ENCODE peak calls at places on chromosomes 7 and 10, in ten cellular contexts. M, H, V, K, F, A, Z, W, Q and Y are unnamed samples.

GRCh38 chr7:159105845-159106614 is 38.6 kb downstream of the VIPR2 start:
- DNase-seq in M (no peak), H (no peak), V (no peak), K (peak; percentile 7), F (no peak), A (no peak), Z (no peak), W (no peak), Q (no peak), Y (no peak)

GRCh38 chr7:130095812-130096211 is 25.5 kb downstream of the KLHDC10 start:
- DNase-seq in M (no peak), H (no peak), V (peak; percentile 44), K (no peak), F (no peak), A (no peak), Z (peak; percentile 17), W (no peak), Q (no peak), Y (no peak)

GRCh38 chr10:70777063-70777875 is 7.9 kb downstream of the TBATA start:
- DNase-seq in M (no peak), H (no peak), V (no peak), K (no peak), F (no peak), A (no peak), Z (no peak), W (no peak), Q (no peak), Y (no peak)

GRCh38 chr7:149369497-149369896 is 91.4 kb downstream of the ZNF777 start:
- DNase-seq in M (no peak), H (no peak), V (no peak), K (peak; percentile 87), F (no peak), A (peak; percentile 12), Z (no peak), W (no peak), Q (no peak), Y (no peak)

GRCh38 chr7:95690367-95690947 is 81.9 kb upstream of the DYNC1I1 start:
- DNase-seq in M (peak; percentile 32), H (peak; percentile 54), V (peak; percentile 38), K (peak; percentile 51), F (no peak), A (peak; percentile 52), Z (no peak), W (peak; percentile 18), Q (no peak), Y (peak; percentile 66)

GRCh38 chr10:118594392-118595063 is 920 bp downstream of the PRLHR start:
- DNase-seq in M (peak; percentile 22), H (no peak), V (peak; percentile 33), K (no peak), F (no peak), A (no peak), Z (no peak), W (peak; percentile 22), Q (peak; percentile 63), Y (peak; percentile 57)

GRCh38 chr10:49260636-49261296 is 38.2 kb upstream of the C10orf71 start:
- DNase-seq in M (no peak), H (no peak), V (no peak), K (no peak), F (no peak), A (no peak), Z (no peak), W (no peak), Q (no peak), Y (no peak)

GRCh38 chr10:128625926-128626325 is 499.7 kb upstream of the MKI67 start:
- DNase-seq in M (no peak), H (no peak), V (peak; percentile 3), K (no peak), F (no peak), A (no peak), Z (no peak), W (no peak), Q (no peak), Y (peak; percentile 1)

DNA sequence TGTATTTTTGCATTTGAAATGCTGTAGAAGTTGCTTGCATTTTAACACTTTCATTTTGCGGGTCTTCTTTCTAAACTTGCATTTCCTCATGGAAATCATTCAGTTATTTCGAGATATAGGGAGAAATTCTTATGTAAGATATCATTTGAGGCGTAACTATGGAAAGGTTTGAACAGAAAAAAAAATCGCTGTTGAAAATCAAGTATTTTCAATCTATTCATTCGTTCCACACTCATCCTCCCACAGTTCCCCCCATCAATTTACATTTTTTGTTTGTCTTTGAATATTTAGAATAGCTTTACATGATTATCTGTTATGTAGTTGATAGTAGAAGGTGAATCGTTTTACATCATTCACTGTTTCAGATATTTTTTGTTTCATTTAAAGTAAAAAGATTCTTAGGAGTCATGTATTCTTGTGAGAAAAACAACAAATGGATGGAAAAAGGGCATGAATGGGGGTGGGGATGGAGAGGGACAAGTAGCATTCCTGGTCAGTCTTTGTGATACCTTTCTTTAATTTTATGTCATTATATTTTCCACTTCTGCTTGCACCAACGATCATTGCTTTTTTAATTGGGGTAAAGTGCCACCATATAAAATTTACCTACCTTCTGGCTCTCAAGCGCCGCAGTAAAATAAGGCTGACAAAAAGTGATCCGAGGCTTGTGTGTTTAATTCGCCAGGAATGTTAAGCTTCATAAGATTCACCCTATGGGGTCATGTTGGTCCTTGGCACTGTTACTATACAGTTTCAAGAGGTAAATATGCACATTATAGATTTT is 3.2 kb upstream of the SKIDA1 start:
- DNase-seq in M (no peak), H (no peak), V (peak; percentile 76), K (no peak), F (no peak), A (no peak), Z (no peak), W (no peak), Q (no peak), Y (no peak)
- H3K4me3 ChIP-seq in M (no peak overlapping the region), H (no peak overlapping the region), V (peak overlapping the region; percentile 50), K (no peak overlapping the region), F (peak overlapping the region; percentile 71), A (peak overlapping the region; percentile 56), Z (no peak overlapping the region), W (peak overlapping the region; percentile 85), Q (peak overlapping the region; percentile 75), Y (peak overlapping the region; percentile 72)

DNA sequence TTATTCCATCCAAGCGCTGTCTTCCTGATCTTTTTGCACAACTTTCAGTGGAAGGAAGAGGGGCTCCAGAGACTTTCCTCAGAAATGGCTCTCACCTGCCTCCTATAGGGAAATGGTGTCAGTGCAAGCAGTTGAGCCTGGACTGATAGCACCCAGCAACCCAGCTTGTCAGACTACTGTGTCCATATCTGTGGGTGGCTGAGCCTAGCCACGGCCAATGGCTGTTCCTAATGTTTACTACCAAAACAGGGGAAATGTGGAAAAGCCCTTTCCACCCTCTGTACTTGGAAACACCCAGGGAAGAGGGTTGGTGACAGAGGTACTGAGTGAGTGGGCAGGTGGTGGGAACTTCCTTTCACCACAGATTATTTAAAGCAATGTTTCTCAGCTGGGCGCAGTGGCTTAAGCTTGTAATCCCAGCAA is 4.3 kb upstream of the YKT6 start:
- DNase-seq in M (peak; percentile 38), H (peak; percentile 63), V (peak; percentile 30), K (peak; percentile 66), F (no peak), A (peak; percentile 47), Z (peak; percentile 16), W (no peak), Q (no peak), Y (peak; percentile 69)
- TF ChIP-seq CTCF in M (peak; percentile 47), H (peak; percentile 75), V (peak; percentile 83), K (peak; percentile 81), F (peak; percentile 44), A (peak; percentile 74), Z (peak; percentile 88), W (peak; percentile 45), Q (peak; percentile 54), Y (peak; percentile 91)

GRCh38 chr7:1283337-1283736 is 50.7 kb downstream of the UNCX start:
- DNase-seq in M (no peak), H (no peak), V (no peak), K (no peak), F (no peak), A (no peak), Z (no peak), W (no peak), Q (no peak), Y (no peak)

GRCh38 chr7:1283941-1284742 is 51.5 kb downstream of the UNCX start:
- DNase-seq in M (no peak), H (no peak), V (no peak), K (no peak), F (no peak), A (no peak), Z (no peak), W (no peak), Q (no peak), Y (no peak)

GRCh38 chr7:1286946-1287628 is 54.4 kb downstream of the UNCX start:
- DNase-seq in M (no peak), H (no peak), V (no peak), K (no peak), F (no peak), A (no peak), Z (no peak), W (no peak), Q (no peak), Y (no peak)

GRCh38 chr7:1285556-1286301 is 53.1 kb downstream of the UNCX start:
- DNase-seq in M (no peak), H (no peak), V (no peak), K (no peak), F (no peak), A (no peak), Z (no peak), W (no peak), Q (no peak), Y (no peak)

DNA sequence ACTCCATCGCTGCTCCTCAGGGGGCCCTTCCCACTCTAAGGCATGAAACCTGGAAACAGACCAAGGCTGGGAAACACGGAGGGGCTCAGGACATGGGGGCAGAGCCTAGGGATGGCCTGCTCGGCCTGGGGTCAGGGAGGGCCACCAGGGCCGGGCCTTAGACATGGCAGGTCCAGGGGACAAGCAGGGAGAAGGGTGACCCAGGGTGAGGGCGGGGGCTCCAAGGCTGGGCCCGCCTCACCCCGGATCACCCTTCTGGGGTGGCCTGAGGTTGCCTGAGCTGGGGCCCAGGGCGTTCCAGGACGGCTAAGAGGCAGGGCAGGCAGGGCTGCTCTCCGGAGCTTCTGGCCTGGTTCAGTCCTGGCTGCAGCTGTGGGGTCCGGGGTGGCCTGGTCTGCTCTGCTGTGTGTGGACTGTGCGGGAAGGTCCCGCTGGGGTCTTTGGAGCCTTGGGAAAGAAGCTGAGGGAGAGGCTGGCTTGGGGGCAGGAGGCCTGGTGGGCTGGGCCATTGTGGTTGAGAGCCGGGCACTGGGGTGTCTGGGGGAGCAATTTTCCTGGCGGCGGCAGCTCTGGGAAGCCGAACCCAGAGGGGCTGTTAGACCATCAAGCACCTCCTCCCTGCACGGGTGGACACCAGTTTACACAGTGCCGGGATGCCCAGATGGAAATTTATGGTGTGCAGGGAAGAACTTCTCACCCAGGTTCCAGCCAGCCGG is 52.2 kb downstream of the UNCX start:
- DNase-seq in M (no peak), H (no peak), V (no peak), K (no peak), F (no peak), A (no peak), Z (no peak), W (no peak), Q (no peak), Y (no peak)
- H3K4me3 ChIP-seq in M (no peak overlapping the region), H (no peak overlapping the region), V (no peak overlapping the region), K (no peak overlapping the region), F (no peak overlapping the region), A (no peak overlapping the region), Z (no peak overlapping the region), W (no peak overlapping the region), Q (no peak overlapping the region), Y (no peak overlapping the region)

DNA sequence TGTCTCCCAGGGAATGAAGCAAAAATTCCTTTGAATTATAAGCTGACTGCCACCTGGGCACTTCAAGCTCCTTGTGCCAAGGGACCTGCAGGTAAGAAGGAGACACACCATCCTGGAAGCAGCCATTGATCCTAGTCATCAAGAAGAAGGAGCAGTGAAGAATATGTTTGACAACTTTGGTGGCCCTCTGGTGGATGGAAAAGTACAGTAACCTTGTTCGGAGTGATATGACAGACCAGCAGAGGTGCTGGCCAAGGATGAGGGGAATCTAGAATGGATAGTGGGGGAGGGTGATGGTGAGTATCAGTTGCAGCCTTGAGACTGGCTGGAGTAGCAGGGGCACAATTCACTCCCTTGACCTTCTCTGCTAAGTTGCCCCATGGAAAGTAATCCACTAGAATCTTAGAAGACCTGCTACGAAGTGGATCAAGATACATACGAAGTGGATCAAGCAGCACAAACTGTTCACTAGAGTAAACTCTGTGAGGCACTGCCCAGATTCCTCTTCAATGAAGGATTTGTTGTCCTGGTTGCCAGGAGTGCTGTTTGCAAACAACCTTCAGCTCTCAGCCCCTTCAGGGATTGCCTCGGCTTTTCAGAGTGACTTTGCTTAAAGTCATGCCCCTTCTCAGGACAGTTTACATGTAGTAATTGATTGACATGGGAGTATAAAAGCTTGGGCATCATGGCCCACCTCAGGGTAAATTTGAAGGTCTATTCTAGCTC is 44.8 kb upstream of the ORC5 start:
- DNase-seq in M (no peak), H (peak; percentile 25), V (no peak), K (peak; percentile 25), F (no peak), A (peak; percentile 16), Z (no peak), W (no peak), Q (no peak), Y (peak; percentile 22)
- TF ChIP-seq CTCF in M (no peak), H (peak; percentile 25), V (no peak), K (peak; percentile 48), F (no peak), A (peak; percentile 51), Z (peak; percentile 24), W (no peak), Q (no peak), Y (peak; percentile 24)